ENCODE peak calls at places on chromosomes 13 and 19, in five cellular contexts. One of them, this sample, is unnamed. For H3K4me1, the result is how much of the 10 kb centered on the place peaks cover.

GRCh38 chr19:9939301-9939913 is 3.1 kb upstream of the OLFM2 start:
- DNase-seq in adrenal gland: no peak
- DNase-seq in testis: no peak
- DNase-seq in tibial nerve: no peak
- DNase-seq in uterus: no peak
- DNase-seq in this sample: no peak

GRCh38 chr19:15666883-15667282 is 6.0 kb upstream of the CYP4F12 start:
- DNase-seq in adrenal gland: no peak
- DNase-seq in testis: no peak
- DNase-seq in tibial nerve: no peak
- DNase-seq in uterus: no peak
- DNase-seq in this sample: no peak

GRCh38 chr13:80473695-80474094 is 132.8 kb upstream of the SPRY2 start:
- DNase-seq in adrenal gland: no peak
- DNase-seq in testis: no peak
- DNase-seq in tibial nerve: no peak
- DNase-seq in uterus: no peak
- DNase-seq in this sample: no peak

GRCh38 chr19:13329766-13330165 is 176.5 kb downstream of the CACNA1A start:
- DNase-seq in adrenal gland: no peak
- DNase-seq in testis: no peak
- DNase-seq in tibial nerve: no peak
- DNase-seq in uterus: no peak
- DNase-seq in this sample: no peak

GRCh38 chr19:1947651-1948209 is 6.8 kb downstream of the CSNK1G2 start:
- DNase-seq in adrenal gland: no peak
- DNase-seq in testis: no peak
- DNase-seq in tibial nerve: no peak
- DNase-seq in uterus: no peak
- DNase-seq in this sample: no peak

GRCh38 chr19:16872728-16873127 is 16.1 kb upstream of the F2RL3 start:
- DNase-seq in adrenal gland: no peak
- DNase-seq in testis: no peak
- DNase-seq in tibial nerve: no peak
- DNase-seq in uterus: no peak
- DNase-seq in this sample: no peak

GRCh38 chr19:33377586-33378475 is 4.3 kb downstream of the CEBPG start:
- DNase-seq in adrenal gland: no peak
- DNase-seq in testis: no peak
- DNase-seq in tibial nerve: no peak
- DNase-seq in uterus: no peak
- DNase-seq in this sample: no peak

GRCh38 chr19:31892060-31892459 is 453.4 kb upstream of the ZNF507 start:
- DNase-seq in adrenal gland: no peak
- DNase-seq in testis: no peak
- DNase-seq in tibial nerve: no peak
- DNase-seq in uterus: no peak
- DNase-seq in this sample: no peak

GRCh38 chr19:40542197-40542859 is 34.3 kb upstream of the SHKBP1 start:
- DNase-seq in adrenal gland: no peak
- DNase-seq in testis: peak
- DNase-seq in tibial nerve: no peak
- DNase-seq in uterus: peak
- DNase-seq in this sample: peak

GRCh38 chr13:21913010-21913409 is 242.1 kb downstream of the FGF9 start:
- DNase-seq in adrenal gland: no peak
- DNase-seq in testis: peak
- DNase-seq in tibial nerve: no peak
- DNase-seq in uterus: no peak
- DNase-seq in this sample: no peak

GRCh38 chr13:100304241-100304640 is 215.3 kb downstream of the PCCA start:
- DNase-seq in adrenal gland: no peak
- DNase-seq in testis: no peak
- DNase-seq in tibial nerve: no peak
- DNase-seq in uterus: no peak
- DNase-seq in this sample: no peak

GRCh38 chr19:53818756-53819155 is 5.4 kb downstream of the NLRP12 start:
- DNase-seq in adrenal gland: no peak
- DNase-seq in testis: no peak
- DNase-seq in tibial nerve: no peak
- DNase-seq in uterus: no peak
- DNase-seq in this sample: no peak

GRCh38 chr19:48445256-48445605 is 552 bp upstream of the GRWD1 start:
- DNase-seq in adrenal gland: no peak
- DNase-seq in testis: peak
- DNase-seq in tibial nerve: no peak
- DNase-seq in uterus: peak
- DNase-seq in this sample: no peak

GRCh38 chr13:87820221-87820620 is 149.1 kb downstream of the SLITRK5 start:
- DNase-seq in adrenal gland: no peak
- DNase-seq in testis: no peak
- DNase-seq in tibial nerve: no peak
- DNase-seq in uterus: no peak
- DNase-seq in this sample: no peak

GRCh38 chr13:103772576-103772975 is 706.4 kb upstream of the SLC10A2 start:
- DNase-seq in adrenal gland: no peak
- DNase-seq in testis: no peak
- DNase-seq in tibial nerve: no peak
- DNase-seq in uterus: no peak
- DNase-seq in this sample: no peak

GRCh38 chr19:47447470-47448359 is 24.0 kb downstream of the SLC8A2 start:
- DNase-seq in adrenal gland: peak
- DNase-seq in testis: peak
- DNase-seq in tibial nerve: no peak
- DNase-seq in uterus: peak
- DNase-seq in this sample: no peak

GRCh38 chr13:96652506-96652905 is 341.8 kb downstream of the OXGR1 start:
- DNase-seq in adrenal gland: no peak
- DNase-seq in testis: no peak
- DNase-seq in tibial nerve: no peak
- DNase-seq in uterus: no peak
- DNase-seq in this sample: no peak

GRCh38 chr19:10070730-10071446 is 15.2 kb upstream of the SHFL start:
- DNase-seq in adrenal gland: no peak
- DNase-seq in testis: no peak
- DNase-seq in tibial nerve: no peak
- DNase-seq in uterus: no peak
- DNase-seq in this sample: no peak

GRCh38 chr13:65454403-65454802 is 1775.7 kb downstream of the PCDH9 start:
- DNase-seq in adrenal gland: no peak
- DNase-seq in testis: no peak
- DNase-seq in tibial nerve: no peak
- DNase-seq in uterus: no peak
- DNase-seq in this sample: no peak

GRCh38 chr19:33705090-33705847 is 83.5 kb downstream of the CHST8 start:
- DNase-seq in adrenal gland: no peak
- DNase-seq in testis: no peak
- DNase-seq in tibial nerve: no peak
- DNase-seq in uterus: no peak
- DNase-seq in this sample: no peak

GRCh38 chr13:45040626-45041025 is 51.3 kb downstream of the GPALPP1 start:
- DNase-seq in adrenal gland: no peak
- DNase-seq in testis: no peak
- DNase-seq in tibial nerve: no peak
- DNase-seq in uterus: no peak
- DNase-seq in this sample: no peak

DNA sequence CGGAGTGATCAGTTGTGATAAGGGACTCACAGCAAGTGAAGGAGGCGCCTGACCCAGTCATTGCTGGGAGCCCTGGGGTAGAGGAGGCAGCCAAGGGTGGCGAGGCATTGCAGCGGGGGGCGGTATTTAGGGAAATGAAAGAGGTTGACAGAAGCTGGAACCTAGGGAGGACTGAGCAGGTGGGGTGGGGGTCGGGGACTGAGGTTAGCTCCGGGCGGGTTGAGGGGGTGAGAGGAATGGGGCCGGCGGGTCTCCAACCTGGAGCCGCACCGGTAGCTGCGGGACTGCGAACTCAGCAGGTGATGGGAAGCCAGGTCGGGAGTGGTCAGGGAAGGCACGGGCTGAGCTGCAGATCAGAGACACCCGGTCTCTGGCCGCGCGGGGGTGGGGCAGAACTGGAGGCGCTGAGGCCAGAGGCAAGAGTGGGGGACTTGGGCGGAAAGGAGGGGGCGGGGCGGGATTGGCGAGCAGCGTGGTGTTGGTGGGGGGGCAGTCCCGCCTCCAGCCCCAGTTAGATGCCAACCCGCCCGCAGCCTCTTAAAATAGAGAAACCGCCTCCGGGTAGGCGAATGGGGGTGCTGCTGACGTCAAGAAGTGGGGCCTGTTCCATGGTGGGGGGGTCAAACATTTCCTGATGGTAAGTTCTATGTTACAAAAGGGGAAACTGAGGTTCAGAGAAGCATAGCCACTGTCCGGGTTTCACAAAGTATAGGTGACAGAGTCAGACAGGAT is 1.5 kb downstream of the MAST3 start:
- DNase-seq in adrenal gland: peak
- DNase-seq in testis: no peak
- DNase-seq in tibial nerve: no peak
- DNase-seq in uterus: no peak
- DNase-seq in this sample: no peak
- H3K4me1 ChIP-seq in adrenal gland: under half
- H3K4me1 ChIP-seq in testis: under half
- H3K4me1 ChIP-seq in tibial nerve: under half
- H3K4me1 ChIP-seq in uterus: under half
- H3K4me1 ChIP-seq in this sample: under half

GRCh38 chr19:39543477-39543857 is 3.5 kb upstream of the EID2 start:
- DNase-seq in adrenal gland: no peak
- DNase-seq in testis: no peak
- DNase-seq in tibial nerve: no peak
- DNase-seq in uterus: no peak
- DNase-seq in this sample: no peak

GRCh38 chr19:39539519-39540332 is at the start of gene EID2:
- DNase-seq in adrenal gland: peak
- DNase-seq in testis: peak
- DNase-seq in tibial nerve: peak
- DNase-seq in uterus: peak
- DNase-seq in this sample: peak

GRCh38 chr19:39542198-39542597 is 2.2 kb upstream of the EID2 start:
- DNase-seq in adrenal gland: no peak
- DNase-seq in testis: no peak
- DNase-seq in tibial nerve: no peak
- DNase-seq in uterus: no peak
- DNase-seq in this sample: peak

GRCh38 chr19:39539165-39539518 is 819 bp downstream of the EID2 start:
- DNase-seq in adrenal gland: no peak
- DNase-seq in testis: no peak
- DNase-seq in tibial nerve: no peak
- DNase-seq in uterus: no peak
- DNase-seq in this sample: no peak

GRCh38 chr19:39540333-39540673 is 342 bp upstream of the EID2 start:
- DNase-seq in adrenal gland: no peak
- DNase-seq in testis: no peak
- DNase-seq in tibial nerve: no peak
- DNase-seq in uterus: no peak
- DNase-seq in this sample: no peak
- H3K4me3 ChIP-seq in adrenal gland: no peak
- H3K4me3 ChIP-seq in testis: peak
- H3K4me3 ChIP-seq in tibial nerve: peak
- H3K4me3 ChIP-seq in uterus: peak
- H3K4me3 ChIP-seq in this sample: peak

GRCh38 chr13:110333837-110334236 is 26.8 kb downstream of the COL4A2 start:
- DNase-seq in adrenal gland: no peak
- DNase-seq in testis: no peak
- DNase-seq in tibial nerve: no peak
- DNase-seq in uterus: no peak
- DNase-seq in this sample: peak

GRCh38 chr13:110334256-110334655 is 27.2 kb downstream of the COL4A2 start:
- DNase-seq in adrenal gland: no peak
- DNase-seq in testis: no peak
- DNase-seq in tibial nerve: no peak
- DNase-seq in uterus: no peak
- DNase-seq in this sample: peak

GRCh38 chr13:110330491-110331001 is 23.5 kb downstream of the COL4A2 start:
- DNase-seq in adrenal gland: no peak
- DNase-seq in testis: no peak
- DNase-seq in tibial nerve: no peak
- DNase-seq in uterus: no peak
- DNase-seq in this sample: no peak

GRCh38 chr13:110331362-110331761 is 24.3 kb downstream of the COL4A2 start:
- DNase-seq in adrenal gland: no peak
- DNase-seq in testis: peak
- DNase-seq in tibial nerve: no peak
- DNase-seq in uterus: no peak
- DNase-seq in this sample: peak

DNA sequence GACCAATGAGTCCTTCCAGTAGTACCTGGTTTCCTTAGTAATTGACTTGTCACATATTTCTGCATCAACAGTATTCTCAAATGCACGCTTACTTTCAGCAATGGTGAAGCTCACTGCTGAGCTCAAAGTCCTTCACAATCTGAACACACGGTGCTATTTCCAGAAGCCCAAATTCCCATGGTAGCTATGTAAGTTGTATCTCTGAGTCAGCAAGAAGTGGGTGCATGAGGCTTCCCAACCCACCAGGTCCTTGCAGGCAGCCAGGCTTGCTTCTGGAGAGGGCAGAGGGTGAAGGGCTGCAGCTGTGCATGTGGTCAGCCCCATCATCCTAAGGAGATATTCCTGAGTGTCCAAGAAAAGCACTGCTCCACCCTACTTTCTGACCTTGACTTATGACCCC is 25.7 kb downstream of the COL4A2 start:
- DNase-seq in adrenal gland: no peak
- DNase-seq in testis: no peak
- DNase-seq in tibial nerve: no peak
- DNase-seq in uterus: no peak
- DNase-seq in this sample: no peak
- H3K4me1 ChIP-seq in adrenal gland: under half
- H3K4me1 ChIP-seq in testis: under half
- H3K4me1 ChIP-seq in tibial nerve: half or more
- H3K4me1 ChIP-seq in uterus: under half
- H3K4me1 ChIP-seq in this sample: under half

DNA sequence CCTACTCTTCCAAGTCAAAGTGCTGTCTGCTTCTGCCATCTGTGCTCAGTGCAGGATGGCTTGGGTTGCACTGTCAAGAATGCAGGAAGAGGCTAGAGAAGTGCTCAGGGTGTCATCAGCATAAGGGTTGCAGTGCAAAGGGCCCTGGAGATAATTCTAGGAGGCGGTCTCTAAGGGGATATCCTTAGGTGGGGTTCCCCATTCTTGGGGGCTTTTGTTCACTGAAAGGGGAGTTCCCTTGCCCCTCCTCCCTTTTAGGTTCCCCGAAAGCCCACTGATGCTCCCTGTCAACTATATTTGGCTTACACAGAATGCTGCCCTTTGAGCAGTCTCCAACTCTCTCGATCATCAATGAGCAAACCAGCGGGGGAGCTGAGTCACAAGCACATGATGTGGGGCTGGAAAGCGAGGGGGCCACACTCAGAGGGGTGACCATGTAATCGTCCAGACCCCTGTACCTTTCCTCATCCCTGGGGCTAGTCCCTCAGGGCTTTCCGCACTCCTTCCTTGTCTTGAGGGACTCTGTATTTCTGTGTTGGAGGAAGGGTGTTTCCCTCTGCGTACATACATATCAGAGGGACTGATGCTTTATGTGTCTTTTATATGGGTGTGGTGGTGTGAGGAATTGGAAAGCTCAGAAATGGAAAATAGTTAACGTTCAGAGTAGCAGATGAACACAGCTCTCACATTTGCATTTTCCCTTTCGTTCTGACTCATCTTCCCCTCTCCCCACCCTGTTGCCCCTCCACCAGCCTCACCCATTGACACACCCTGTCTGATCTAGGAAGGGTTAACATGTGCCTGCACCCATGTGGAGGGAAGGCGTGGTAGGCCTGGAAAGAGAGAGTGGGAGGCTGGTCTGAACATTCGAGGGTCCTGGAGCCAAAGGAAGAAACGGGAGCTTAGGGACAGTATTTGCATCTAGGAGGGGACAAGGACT is 6.7 kb downstream of the ZBTB32 start:
- DNase-seq in adrenal gland: no peak
- DNase-seq in testis: no peak
- DNase-seq in tibial nerve: no peak
- DNase-seq in uterus: no peak
- DNase-seq in this sample: no peak
- H3K4me3 ChIP-seq in adrenal gland: no peak
- H3K4me3 ChIP-seq in testis: no peak
- H3K4me3 ChIP-seq in tibial nerve: no peak
- H3K4me3 ChIP-seq in uterus: no peak
- H3K4me3 ChIP-seq in this sample: no peak

This sample was measured in ascending aorta.